ENCODE peak calls at places on chromosomes 6 and 20, in six cellular contexts. S is Kasumi-1; R is stimulated activated effector memory CD8-positive, alpha-beta T cell treated with anti-CD3 and anti-CD28 coated beads, Interleukin-12 subunit alpha, Interleukin-12 subunit beta, amount 100 ng/mL, for 72 hours; C is neuronal stem cell; D is COR-L47; G is HepG2. X is an unnamed sample.

GRCh38 chr6:25041676-25042598 is 106.2 kb upstream of the RIPOR2 start:
- DNase-seq in S (no peak), R (peak; percentile 73), C (no peak), D (no peak), G (no peak), X (no peak)

GRCh38 chr20:23230766-23231385 is 119.7 kb upstream of the NXT1 start:
- DNase-seq in S (no peak), R (peak; percentile 29), C (no peak), D (no peak), G (no peak), X (no peak)

GRCh38 chr6:1604347-1604990 is 5.2 kb upstream of the FOXC1 start:
- DNase-seq in S (peak; percentile 38), R (peak; percentile 83), C (peak; percentile 85), D (peak; percentile 31), G (peak; percentile 54), X (peak; percentile 79)

GRCh38 chr6:90079555-90080490 is 185.6 kb downstream of the GJA10 start:
- DNase-seq in S (no peak), R (peak; percentile 60), C (no peak), D (no peak), G (no peak), X (no peak)

GRCh38 chr6:159941286-159942113 is 27.4 kb upstream of the IGF2R start:
- DNase-seq in S (peak; percentile 27), R (peak; percentile 66), C (no peak), D (no peak), G (peak; percentile 46), X (no peak)

GRCh38 chr6:162856885-162857284 is 129.1 kb downstream of the PACRG start:
- DNase-seq in S (peak; percentile 52), R (no peak), C (peak; percentile 87), D (peak; percentile 50), G (peak; percentile 64), X (peak; percentile 77)

GRCh38 chr6:27138837-27139752 is 108.4 kb upstream of the PRSS16 start:
- DNase-seq in S (peak; percentile 95), R (peak; percentile 89), C (peak; percentile 72), D (no peak), G (no peak), X (no peak)

GRCh38 chr6:124854338-124854922 is 107.8 kb upstream of the RNF217 start:
- DNase-seq in S (peak; percentile 31), R (no peak), C (no peak), D (no peak), G (no peak), X (no peak)

GRCh38 chr6:31070711-31071197 is 41.6 kb downstream of the C6orf15 start:
- DNase-seq in S (peak; percentile 36), R (no peak), C (peak; percentile 59), D (peak; percentile 38), G (peak; percentile 52), X (peak; percentile 84)

GRCh38 chr6:18835976-18836375 is 448.8 kb downstream of the RNF144B start:
- DNase-seq in S (no peak), R (no peak), C (no peak), D (no peak), G (no peak), X (no peak)

GRCh38 chr6:106886444-106886843 is 88.1 kb downstream of the CD24 start:
- DNase-seq in S (no peak), R (no peak), C (no peak), D (no peak), G (no peak), X (no peak)

GRCh38 chr6:456358-456857 is 64.9 kb downstream of the IRF4 start:
- DNase-seq in S (no peak), R (no peak), C (no peak), D (no peak), G (no peak), X (no peak)

GRCh38 chr6:2158596-2159271 is 86.7 kb downstream of the GMDS start:
- DNase-seq in S (no peak), R (no peak), C (peak; percentile 56), D (no peak), G (no peak), X (peak; percentile 24)

GRCh38 chr6:42260424-42260888 is 42.8 kb upstream of the MRPS10 start:
- DNase-seq in S (no peak), R (no peak), C (no peak), D (peak; percentile 39), G (peak; percentile 44), X (peak; percentile 91)

GRCh38 chr6:36755435-36756348 is 58.1 kb downstream of the RAB44 start:
- DNase-seq in S (peak; percentile 35), R (peak; percentile 88), C (no peak), D (no peak), G (peak; percentile 40), X (no peak)

X was measured in WERI-Rb-1.